ENCODE peak calls at places on chromosomes 1 and 21, in five cellular contexts. E is neuronal stem cell, D is IMR-90, P is mesendoderm, K is trophoblast cell. H is an unnamed sample.

GRCh38 chr1:5793516-5793915 is 198.7 kb downstream of the NPHP4 start:
- DNase-seq in D (no peak), P (no peak), E (no peak), K (no peak), H (no peak)

GRCh38 chr1:176949033-176949662 is 215.4 kb downstream of the ASTN1 start:
- DNase-seq in K (peak), E (peak), D (peak), P (peak), H (peak)

GRCh38 chr1:54413295-54413694 is 7.1 kb upstream of the SSBP3 start:
- DNase-seq in P (no peak), D (peak), E (no peak), K (no peak), H (peak)

GRCh38 chr1:40977721-40978120 is 1.8 kb upstream of the CTPS1 start:
- DNase-seq in P (peak), E (no peak), K (peak), D (no peak), H (peak)

GRCh38 chr1:179384027-179384426 is 18.3 kb downstream of the AXDND1 start:
- DNase-seq in E (no peak), D (no peak), K (no peak), P (no peak), H (no peak)

GRCh38 chr1:41846595-41846994 is 72.1 kb downstream of the HIVEP3 start:
- DNase-seq in K (no peak), E (no peak), P (no peak), D (peak), H (peak)

GRCh38 chr1:54883349-54884102 is 3.5 kb downstream of the DHCR24 start:
- DNase-seq in D (peak), P (no peak), K (no peak), E (no peak), H (peak)

GRCh38 chr1:101081496-101082282 is 56.1 kb upstream of the DPH5 start:
- DNase-seq in K (no peak), E (no peak), D (no peak), P (no peak), H (no peak)

GRCh38 chr1:156622581-156623297 is 3.5 kb downstream of the HAPLN2 start:
- DNase-seq in D (no peak), P (no peak), E (no peak), K (no peak), H (no peak)

GRCh38 chr1:229024528-229025119 is 246.3 kb upstream of the RAB4A start:
- DNase-seq in E (no peak), P (peak), D (peak), K (peak), H (peak)

GRCh38 chr1:85746777-85747176 is 38.5 kb upstream of the ZNHIT6 start:
- DNase-seq in K (no peak), P (no peak), D (no peak), E (no peak), H (no peak)

DNA sequence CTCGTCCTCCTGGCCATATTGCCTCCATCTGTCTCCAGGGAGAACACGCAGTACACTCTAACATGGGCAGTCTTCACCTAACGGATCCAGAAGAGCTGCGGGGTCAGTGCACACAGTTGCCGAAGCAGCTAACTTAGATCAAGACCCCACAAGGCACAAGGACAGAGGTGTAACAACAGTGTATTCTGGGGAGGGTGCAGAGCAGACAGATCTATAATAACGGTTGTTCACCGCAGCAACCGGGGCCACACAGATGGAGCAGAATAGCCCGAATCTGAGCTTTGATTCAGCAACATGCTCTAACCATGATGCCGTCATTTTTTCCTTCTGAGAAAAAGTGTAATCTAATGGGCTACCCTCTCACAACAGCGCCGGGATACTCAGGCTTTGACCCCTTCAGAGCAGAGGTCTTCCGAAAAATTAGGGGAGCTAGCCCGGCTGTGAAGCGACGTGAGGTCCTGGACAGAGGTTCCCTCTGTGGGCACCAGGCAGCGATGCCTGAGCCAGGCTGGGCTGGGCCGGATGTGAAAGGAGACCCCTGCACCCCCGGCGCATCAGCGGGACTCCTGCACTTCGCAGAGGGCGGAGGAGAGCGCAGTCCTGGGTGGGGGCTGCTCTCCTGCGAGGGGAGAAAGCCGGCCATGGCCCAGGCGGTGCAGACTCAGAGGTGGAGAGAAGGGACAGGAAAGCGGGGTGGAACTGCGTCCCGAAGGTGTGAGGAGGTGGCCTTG is 57.5 kb downstream of the BCL9 start:
- DNase-seq in P (no peak), D (peak), E (peak), K (no peak), H (peak)
- H4K8ac ChIP-seq in P (no peak), D (peak), E (no peak), K (peak), H (peak)

GRCh38 chr21:31924548-31924947 is 51.7 kb downstream of the HUNK start:
- DNase-seq in P (no peak), E (no peak), D (no peak), K (no peak), H (no peak)
- H4K8ac ChIP-seq in P (no peak), E (no peak), D (no peak), K (no peak), H (no peak)

DNA sequence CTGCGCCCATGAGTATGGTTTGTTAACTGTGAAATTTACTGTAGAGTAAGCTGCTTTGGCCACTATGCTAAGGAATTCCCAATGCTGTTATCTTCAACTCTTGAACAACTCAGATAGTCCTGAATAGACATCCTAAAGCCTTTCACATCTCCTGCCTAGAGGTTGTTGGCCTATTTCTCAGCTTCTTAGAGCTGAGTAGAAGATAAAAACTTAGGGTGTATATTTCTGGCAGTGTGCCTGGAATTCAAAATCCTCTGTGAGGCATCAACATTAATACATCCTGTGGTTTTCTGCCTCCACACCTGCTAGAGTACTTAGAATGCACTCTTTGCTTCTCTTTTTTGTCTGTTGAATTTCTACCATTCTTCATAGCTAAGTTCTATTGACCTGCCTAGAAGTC is 45.8 kb upstream of the RC3H1 start:
- DNase-seq in K (no peak), P (peak), D (peak), E (no peak), H (no peak)
- H4K8ac ChIP-seq in K (no peak), P (no peak), D (no peak), E (no peak), H (no peak)

GRCh38 chr1:2345297-2346075 is 45.9 kb downstream of the MORN1 start:
- DNase-seq in D (no peak), E (no peak), P (no peak), K (no peak), H (no peak)

GRCh38 chr1:2348346-2349275 is 42.7 kb downstream of the MORN1 start:
- DNase-seq in D (no peak), P (no peak), E (no peak), K (no peak), H (no peak)

GRCh38 chr1:2347409-2347785 is 44.0 kb downstream of the MORN1 start:
- DNase-seq in K (no peak), P (no peak), E (no peak), D (no peak), H (no peak)

GRCh38 chr1:2347907-2348306 is 43.4 kb downstream of the MORN1 start:
- DNase-seq in P (peak), D (no peak), K (no peak), E (no peak), H (no peak)

GRCh38 chr1:2346691-2347408 is 44.5 kb downstream of the MORN1 start:
- DNase-seq in D (no peak), K (no peak), P (no peak), E (no peak), H (no peak)
- H4K8ac ChIP-seq in D (no peak), K (no peak), P (no peak), E (no peak), H (no peak)

DNA sequence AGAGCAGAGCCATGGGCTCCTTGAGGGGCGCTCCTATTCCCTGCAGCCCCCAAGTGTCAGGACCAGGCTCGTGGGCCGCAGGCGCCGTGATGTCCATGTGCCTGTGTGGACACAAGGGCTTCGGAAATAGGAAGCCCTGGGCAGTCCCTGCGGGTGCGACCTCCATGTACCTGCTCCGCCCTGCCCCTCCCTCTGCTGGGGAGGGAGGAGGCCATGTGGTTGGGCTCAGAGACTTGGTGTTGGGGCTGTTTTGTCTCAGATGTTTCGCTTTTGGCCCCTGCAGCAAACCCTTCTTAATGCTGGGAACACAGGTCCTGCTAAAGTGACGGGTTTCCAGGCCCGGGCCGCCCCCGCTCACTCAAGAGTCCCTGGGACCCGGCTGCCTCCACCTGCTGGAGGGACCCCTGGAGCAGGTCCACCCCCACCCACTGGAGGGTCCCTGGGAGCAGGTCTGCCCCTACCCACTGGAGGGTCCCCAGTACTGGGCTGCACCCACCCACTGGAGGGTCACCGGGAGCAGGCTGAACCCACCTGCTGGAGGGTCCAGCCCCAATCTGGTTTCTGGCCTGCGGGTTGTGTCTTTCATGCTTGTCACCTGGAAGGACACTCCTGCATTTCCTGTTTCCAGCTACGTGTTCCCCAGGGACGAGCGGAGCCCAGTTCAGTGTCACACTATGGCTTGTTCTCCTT is 156.5 kb downstream of the PEX14 start:
- DNase-seq in E (no peak), P (no peak), D (no peak), K (no peak), H (no peak)
- H4K8ac ChIP-seq in E (no peak), P (no peak), D (no peak), K (no peak), H (no peak)

DNA sequence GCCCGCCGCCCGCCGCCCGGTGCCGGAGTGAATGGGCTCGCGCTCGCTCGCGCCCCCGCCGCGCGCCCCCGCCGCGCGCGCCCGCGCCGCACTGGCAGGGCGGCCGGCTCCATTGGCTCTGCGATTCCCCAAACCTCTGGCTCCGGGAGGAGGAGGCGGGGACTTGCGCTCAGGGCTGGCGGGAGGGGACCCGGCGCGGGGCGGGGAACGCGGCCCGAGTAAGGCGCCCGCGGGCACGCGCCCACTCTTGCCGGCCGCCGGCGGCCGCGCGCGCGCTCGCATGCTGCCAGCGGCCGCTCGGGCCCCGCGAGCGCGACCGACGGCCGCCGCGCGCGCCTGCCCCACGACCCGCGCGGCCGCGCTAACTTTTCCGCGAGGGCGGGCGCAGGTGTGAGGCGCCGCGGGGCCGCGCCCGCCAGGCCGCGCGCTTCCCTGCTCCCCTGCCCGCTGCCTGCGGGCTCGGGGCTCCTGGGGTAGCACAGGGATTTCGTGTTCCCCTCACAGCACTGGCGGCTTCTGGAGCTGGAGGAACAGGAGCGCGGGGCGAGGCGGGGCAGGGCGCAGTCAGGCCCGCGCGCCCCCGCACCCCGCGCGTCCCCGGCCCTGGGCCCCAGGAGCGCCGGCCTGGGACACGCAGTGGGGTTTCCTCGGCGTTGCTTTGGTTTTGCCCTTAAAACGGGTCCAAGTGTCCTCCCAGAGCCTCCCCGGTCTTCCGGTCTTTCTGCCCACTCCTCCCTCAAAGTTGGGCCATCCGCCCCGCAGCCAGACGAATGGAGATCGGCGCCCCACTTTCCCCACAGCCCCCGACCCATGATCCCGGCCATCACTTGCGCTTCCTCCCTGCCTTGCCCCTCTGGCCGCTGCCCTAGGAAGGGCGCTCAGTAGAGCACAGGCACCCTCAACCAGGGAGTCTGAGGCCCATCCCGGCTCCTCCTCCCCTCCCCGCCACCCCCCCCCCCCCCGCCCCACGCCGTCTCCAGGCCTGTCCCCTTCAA is 101.5 kb downstream of the CASZ1 start:
- DNase-seq in P (peak), K (peak), E (peak), D (peak), H (peak)
- H4K8ac ChIP-seq in P (no peak), K (no peak), E (no peak), D (no peak), H (no peak)

DNA sequence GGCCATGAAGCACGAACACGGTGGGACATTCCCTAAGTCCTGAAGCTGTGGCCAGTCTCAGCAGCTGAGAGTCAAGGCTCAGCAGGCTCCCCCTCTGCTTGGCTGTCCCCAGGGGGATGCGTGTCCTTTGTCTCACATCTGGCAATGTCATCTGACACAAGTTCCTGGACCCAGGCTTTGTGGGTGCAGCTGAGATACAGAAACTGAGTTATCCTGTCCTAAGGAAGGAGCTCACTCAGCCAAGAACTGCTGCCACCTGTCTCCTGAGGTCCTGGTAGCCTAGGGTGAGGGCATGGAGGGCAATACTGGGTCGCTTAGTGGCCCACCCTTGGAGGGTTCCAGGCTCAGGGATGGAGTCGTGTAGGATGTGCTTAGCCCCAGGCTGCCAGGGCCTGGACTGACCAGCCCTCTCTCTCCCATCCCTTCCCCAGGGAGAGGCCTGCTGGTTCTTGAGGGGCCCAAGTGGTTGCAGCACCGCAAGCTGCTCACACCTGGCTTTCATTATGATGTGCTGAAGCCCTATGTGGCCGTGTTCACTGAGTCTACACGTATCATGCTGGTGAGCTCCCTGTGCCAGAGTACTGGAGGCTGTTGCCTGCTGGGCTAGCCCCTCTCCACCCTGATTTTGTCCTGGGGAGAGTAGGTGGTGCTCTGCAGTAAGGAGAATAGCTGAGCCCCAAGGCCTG is 13.4 kb downstream of the CYP4B1 start:
- DNase-seq in E (no peak), D (no peak), P (no peak), K (no peak), H (no peak)
- H4K8ac ChIP-seq in E (no peak), D (no peak), P (no peak), K (no peak), H (no peak)

GRCh38 chr21:34899302-34899701 is 149.8 kb downstream of the RUNX1 start:
- DNase-seq in D (no peak), K (peak), E (no peak), P (no peak), H (no peak)
- H4K8ac ChIP-seq in D (no peak), K (no peak), E (no peak), P (no peak), H (no peak)

GRCh38 chr21:46323710-46324389 is at the start of the genes C21orf58 and PCNT:
- DNase-seq in D (peak), P (peak), E (peak), K (peak), H (peak)

GRCh38 chr21:46326110-46326703 is 2.3 kb downstream of the PCNT start:
- DNase-seq in D (no peak), P (peak), K (peak), E (no peak), H (no peak)

GRCh38 chr21:46323227-46323709 is 402 bp downstream of the C21orf58 start:
- DNase-seq in K (no peak), D (no peak), E (no peak), P (no peak), H (peak)

GRCh38 chr21:46325073-46325912 is 1.3 kb downstream of the PCNT start:
- DNase-seq in K (peak), P (peak), D (peak), E (peak), H (peak)

DNA sequence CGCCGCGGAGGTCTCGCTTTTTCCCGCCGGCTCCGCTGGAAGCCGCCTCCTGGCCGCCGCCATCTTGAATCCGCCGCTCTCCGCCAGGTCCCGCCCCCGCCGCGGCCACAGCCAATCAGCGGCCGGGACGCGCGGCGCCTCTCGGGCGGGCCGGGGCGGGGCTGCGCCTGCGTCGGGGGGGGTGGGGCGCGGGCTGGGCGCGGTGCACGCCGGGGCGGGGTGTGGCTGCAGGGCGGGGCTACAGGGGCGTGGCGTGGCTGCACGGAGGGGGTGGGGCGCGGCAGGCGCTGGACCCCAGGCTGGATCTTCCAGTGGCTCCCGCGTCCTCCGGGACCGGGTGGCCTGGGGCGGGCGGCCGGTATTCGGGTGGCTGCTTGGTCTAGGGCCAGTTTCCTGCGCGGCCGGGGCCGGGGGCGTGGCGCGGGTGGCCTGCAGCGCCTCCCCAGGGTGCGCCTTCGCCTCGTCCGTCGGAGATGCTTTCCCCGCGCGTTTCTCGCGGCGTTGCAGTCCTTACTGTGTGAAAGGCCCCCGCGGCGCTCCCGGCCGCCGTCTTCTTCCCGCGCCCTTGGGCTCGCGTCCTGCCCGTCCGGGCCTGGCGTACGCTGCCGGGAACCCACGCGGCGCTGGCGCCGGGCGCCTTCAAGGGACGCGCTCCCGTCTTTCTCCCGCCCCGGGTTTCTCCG is 575 bp downstream of the PCNT start:
- DNase-seq in E (peak), P (peak), D (peak), K (peak), H (peak)
- H4K8ac ChIP-seq in E (no peak), P (peak), D (no peak), K (peak), H (peak)